ENCODE peak calls at places on chromosomes 3 and 15, in ten cellular contexts. One of them, this sample, is unnamed. For H3K27me3, the result is how much of the 10 kb centered on the place peaks cover.

GRCh38 chr3:139261754-139262632 is 81.8 kb upstream of the MRPS22 start:
- DNase-seq in pancreas: no peak
- DNase-seq in right lobe of liver: no peak
- DNase-seq in foreskin keratinocyte: no peak
- DNase-seq in mammary epithelial cell: no peak
- DNase-seq in fibroblast of lung: no peak
- DNase-seq in WERI-Rb-1: no peak
- DNase-seq in dorsolateral prefrontal cortex: no peak
- DNase-seq in tibial artery: no peak
- DNase-seq in astrocyte: no peak
- DNase-seq in this sample: no peak

GRCh38 chr15:70762469-70763119 is 764 bp downstream of the UACA start:
- DNase-seq in mammary epithelial cell: peak
- DNase-seq in fibroblast of lung: peak
- DNase-seq in pancreas: peak
- DNase-seq in dorsolateral prefrontal cortex: no peak
- DNase-seq in right lobe of liver: peak
- DNase-seq in WERI-Rb-1: peak
- DNase-seq in foreskin keratinocyte: no peak
- DNase-seq in astrocyte: peak
- DNase-seq in tibial artery: peak
- DNase-seq in this sample: peak

GRCh38 chr3:143207338-143207961 is 87.9 kb downstream of the CHST2 start:
- DNase-seq in pancreas: no peak
- DNase-seq in dorsolateral prefrontal cortex: no peak
- DNase-seq in mammary epithelial cell: peak
- DNase-seq in fibroblast of lung: peak
- DNase-seq in WERI-Rb-1: no peak
- DNase-seq in tibial artery: no peak
- DNase-seq in astrocyte: peak
- DNase-seq in foreskin keratinocyte: no peak
- DNase-seq in right lobe of liver: no peak
- DNase-seq in this sample: no peak

GRCh38 chr3:143885803-143886427 is 37.6 kb upstream of the SLC9A9 start:
- DNase-seq in fibroblast of lung: peak
- DNase-seq in WERI-Rb-1: peak
- DNase-seq in astrocyte: no peak
- DNase-seq in tibial artery: no peak
- DNase-seq in pancreas: no peak
- DNase-seq in right lobe of liver: no peak
- DNase-seq in mammary epithelial cell: peak
- DNase-seq in dorsolateral prefrontal cortex: peak
- DNase-seq in foreskin keratinocyte: no peak
- DNase-seq in this sample: no peak

GRCh38 chr3:160544837-160545236 is 20.5 kb downstream of the KPNA4 start:
- DNase-seq in astrocyte: peak
- DNase-seq in foreskin keratinocyte: no peak
- DNase-seq in tibial artery: no peak
- DNase-seq in right lobe of liver: no peak
- DNase-seq in pancreas: no peak
- DNase-seq in fibroblast of lung: peak
- DNase-seq in mammary epithelial cell: no peak
- DNase-seq in dorsolateral prefrontal cortex: no peak
- DNase-seq in WERI-Rb-1: no peak
- DNase-seq in this sample: no peak

GRCh38 chr3:32945136-32945535 is 6.3 kb upstream of the CCR4 start:
- DNase-seq in WERI-Rb-1: no peak
- DNase-seq in pancreas: no peak
- DNase-seq in foreskin keratinocyte: peak
- DNase-seq in right lobe of liver: no peak
- DNase-seq in astrocyte: peak
- DNase-seq in fibroblast of lung: peak
- DNase-seq in mammary epithelial cell: peak
- DNase-seq in tibial artery: no peak
- DNase-seq in dorsolateral prefrontal cortex: no peak
- DNase-seq in this sample: no peak

GRCh38 chr3:137066092-137066491 is 108.3 kb downstream of the IL20RB start:
- DNase-seq in foreskin keratinocyte: no peak
- DNase-seq in pancreas: no peak
- DNase-seq in mammary epithelial cell: no peak
- DNase-seq in dorsolateral prefrontal cortex: no peak
- DNase-seq in WERI-Rb-1: no peak
- DNase-seq in right lobe of liver: no peak
- DNase-seq in astrocyte: no peak
- DNase-seq in fibroblast of lung: no peak
- DNase-seq in tibial artery: no peak
- DNase-seq in this sample: no peak

GRCh38 chr3:16182183-16182582 is 7.7 kb downstream of the GALNT15 start:
- DNase-seq in foreskin keratinocyte: no peak
- DNase-seq in mammary epithelial cell: no peak
- DNase-seq in right lobe of liver: no peak
- DNase-seq in fibroblast of lung: peak
- DNase-seq in WERI-Rb-1: no peak
- DNase-seq in astrocyte: peak
- DNase-seq in tibial artery: peak
- DNase-seq in dorsolateral prefrontal cortex: no peak
- DNase-seq in pancreas: no peak
- DNase-seq in this sample: no peak

GRCh38 chr3:118436863-118437262 is 597.8 kb downstream of the IGSF11 start:
- DNase-seq in pancreas: no peak
- DNase-seq in foreskin keratinocyte: no peak
- DNase-seq in fibroblast of lung: no peak
- DNase-seq in mammary epithelial cell: no peak
- DNase-seq in right lobe of liver: no peak
- DNase-seq in WERI-Rb-1: no peak
- DNase-seq in dorsolateral prefrontal cortex: no peak
- DNase-seq in astrocyte: no peak
- DNase-seq in tibial artery: no peak
- DNase-seq in this sample: no peak

GRCh38 chr3:185549111-185549510 is 3.3 kb downstream of the LIPH start:
- DNase-seq in foreskin keratinocyte: peak
- DNase-seq in right lobe of liver: no peak
- DNase-seq in tibial artery: peak
- DNase-seq in mammary epithelial cell: peak
- DNase-seq in WERI-Rb-1: no peak
- DNase-seq in astrocyte: peak
- DNase-seq in fibroblast of lung: peak
- DNase-seq in dorsolateral prefrontal cortex: peak
- DNase-seq in pancreas: peak
- DNase-seq in this sample: peak

GRCh38 chr3:46097691-46098241 is 70.5 kb upstream of the XCR1 start:
- DNase-seq in mammary epithelial cell: no peak
- DNase-seq in WERI-Rb-1: no peak
- DNase-seq in fibroblast of lung: no peak
- DNase-seq in tibial artery: peak
- DNase-seq in dorsolateral prefrontal cortex: no peak
- DNase-seq in right lobe of liver: no peak
- DNase-seq in astrocyte: no peak
- DNase-seq in pancreas: no peak
- DNase-seq in foreskin keratinocyte: no peak
- DNase-seq in this sample: no peak

GRCh38 chr3:53588122-53588521 is 93.7 kb downstream of the CACNA1D start:
- DNase-seq in astrocyte: no peak
- DNase-seq in fibroblast of lung: no peak
- DNase-seq in tibial artery: no peak
- DNase-seq in pancreas: no peak
- DNase-seq in foreskin keratinocyte: peak
- DNase-seq in right lobe of liver: no peak
- DNase-seq in WERI-Rb-1: no peak
- DNase-seq in mammary epithelial cell: peak
- DNase-seq in dorsolateral prefrontal cortex: no peak
- DNase-seq in this sample: no peak

GRCh38 chr3:121942116-121942786 is 48.0 kb downstream of the SLC15A2 start:
- DNase-seq in pancreas: peak
- DNase-seq in dorsolateral prefrontal cortex: no peak
- DNase-seq in WERI-Rb-1: no peak
- DNase-seq in astrocyte: no peak
- DNase-seq in fibroblast of lung: no peak
- DNase-seq in right lobe of liver: no peak
- DNase-seq in tibial artery: no peak
- DNase-seq in foreskin keratinocyte: peak
- DNase-seq in mammary epithelial cell: peak
- DNase-seq in this sample: no peak

GRCh38 chr3:142735462-142735861 is 11.6 kb downstream of the TRPC1 start:
- DNase-seq in foreskin keratinocyte: no peak
- DNase-seq in fibroblast of lung: no peak
- DNase-seq in WERI-Rb-1: peak
- DNase-seq in astrocyte: no peak
- DNase-seq in mammary epithelial cell: no peak
- DNase-seq in right lobe of liver: no peak
- DNase-seq in tibial artery: no peak
- DNase-seq in pancreas: no peak
- DNase-seq in dorsolateral prefrontal cortex: no peak
- DNase-seq in this sample: no peak

GRCh38 chr15:91855684-91856553 is 2.4 kb downstream of the SLCO3A1 start:
- DNase-seq in astrocyte: no peak
- DNase-seq in right lobe of liver: no peak
- DNase-seq in fibroblast of lung: no peak
- DNase-seq in tibial artery: no peak
- DNase-seq in mammary epithelial cell: peak
- DNase-seq in dorsolateral prefrontal cortex: peak
- DNase-seq in foreskin keratinocyte: no peak
- DNase-seq in WERI-Rb-1: peak
- DNase-seq in pancreas: no peak
- DNase-seq in this sample: no peak

GRCh38 chr3:64489361-64490044 is 198.3 kb downstream of the ADAMTS9 start:
- DNase-seq in mammary epithelial cell: peak
- DNase-seq in fibroblast of lung: peak
- DNase-seq in pancreas: peak
- DNase-seq in dorsolateral prefrontal cortex: no peak
- DNase-seq in WERI-Rb-1: peak
- DNase-seq in astrocyte: peak
- DNase-seq in right lobe of liver: no peak
- DNase-seq in tibial artery: no peak
- DNase-seq in foreskin keratinocyte: no peak
- DNase-seq in this sample: peak

GRCh38 chr15:100528833-100529428 is at the start of gene CERS3:
- DNase-seq in astrocyte: no peak
- DNase-seq in fibroblast of lung: no peak
- DNase-seq in right lobe of liver: no peak
- DNase-seq in tibial artery: no peak
- DNase-seq in mammary epithelial cell: peak
- DNase-seq in pancreas: no peak
- DNase-seq in dorsolateral prefrontal cortex: no peak
- DNase-seq in WERI-Rb-1: no peak
- DNase-seq in foreskin keratinocyte: peak
- DNase-seq in this sample: no peak

GRCh38 chr3:195117978-195118581 is 152.9 kb downstream of the XXYLT1 start:
- DNase-seq in tibial artery: no peak
- DNase-seq in astrocyte: no peak
- DNase-seq in pancreas: no peak
- DNase-seq in dorsolateral prefrontal cortex: no peak
- DNase-seq in right lobe of liver: no peak
- DNase-seq in fibroblast of lung: peak
- DNase-seq in WERI-Rb-1: no peak
- DNase-seq in foreskin keratinocyte: no peak
- DNase-seq in mammary epithelial cell: peak
- DNase-seq in this sample: no peak
- H3K27ac ChIP-seq in tibial artery: no peak
- H3K27ac ChIP-seq in astrocyte: peak
- H3K27ac ChIP-seq in pancreas: no peak
- H3K27ac ChIP-seq in dorsolateral prefrontal cortex: no peak
- H3K27ac ChIP-seq in right lobe of liver: no peak
- H3K27ac ChIP-seq in fibroblast of lung: no peak
- H3K27ac ChIP-seq in WERI-Rb-1: no peak
- H3K27ac ChIP-seq in foreskin keratinocyte: no peak
- H3K27ac ChIP-seq in mammary epithelial cell: no peak
- H3K27ac ChIP-seq in this sample: peak

GRCh38 chr3:38653685-38654537 is 4.4 kb upstream of the SCN5A start:
- DNase-seq in foreskin keratinocyte: no peak
- DNase-seq in mammary epithelial cell: no peak
- DNase-seq in pancreas: no peak
- DNase-seq in WERI-Rb-1: no peak
- DNase-seq in fibroblast of lung: no peak
- DNase-seq in tibial artery: no peak
- DNase-seq in right lobe of liver: no peak
- DNase-seq in dorsolateral prefrontal cortex: no peak
- DNase-seq in astrocyte: no peak
- DNase-seq in this sample: no peak

GRCh38 chr3:38651153-38651789 is 1.8 kb upstream of the SCN5A start:
- DNase-seq in astrocyte: no peak
- DNase-seq in WERI-Rb-1: peak
- DNase-seq in mammary epithelial cell: peak
- DNase-seq in fibroblast of lung: peak
- DNase-seq in right lobe of liver: peak
- DNase-seq in pancreas: peak
- DNase-seq in tibial artery: peak
- DNase-seq in foreskin keratinocyte: no peak
- DNase-seq in dorsolateral prefrontal cortex: peak
- DNase-seq in this sample: peak

GRCh38 chr3:38650248-38650940 is 907 bp upstream of the SCN5A start:
- DNase-seq in tibial artery: no peak
- DNase-seq in dorsolateral prefrontal cortex: no peak
- DNase-seq in astrocyte: no peak
- DNase-seq in mammary epithelial cell: no peak
- DNase-seq in foreskin keratinocyte: no peak
- DNase-seq in WERI-Rb-1: no peak
- DNase-seq in right lobe of liver: no peak
- DNase-seq in pancreas: no peak
- DNase-seq in fibroblast of lung: no peak
- DNase-seq in this sample: no peak

GRCh38 chr3:38655708-38656300 is 6.3 kb upstream of the SCN5A start:
- DNase-seq in astrocyte: peak
- DNase-seq in mammary epithelial cell: peak
- DNase-seq in foreskin keratinocyte: no peak
- DNase-seq in pancreas: no peak
- DNase-seq in tibial artery: no peak
- DNase-seq in dorsolateral prefrontal cortex: no peak
- DNase-seq in fibroblast of lung: peak
- DNase-seq in right lobe of liver: no peak
- DNase-seq in WERI-Rb-1: peak
- DNase-seq in this sample: no peak

GRCh38 chr3:38652934-38653333 is 3.4 kb upstream of the SCN5A start:
- DNase-seq in astrocyte: no peak
- DNase-seq in pancreas: no peak
- DNase-seq in WERI-Rb-1: no peak
- DNase-seq in fibroblast of lung: no peak
- DNase-seq in tibial artery: no peak
- DNase-seq in dorsolateral prefrontal cortex: no peak
- DNase-seq in right lobe of liver: no peak
- DNase-seq in mammary epithelial cell: no peak
- DNase-seq in foreskin keratinocyte: no peak
- DNase-seq in this sample: no peak
- H3K27me3 ChIP-seq in astrocyte: half or more
- H3K27me3 ChIP-seq in pancreas: under half
- H3K27me3 ChIP-seq in WERI-Rb-1: under half
- H3K27me3 ChIP-seq in fibroblast of lung: under half
- H3K27me3 ChIP-seq in tibial artery: under half
- H3K27me3 ChIP-seq in dorsolateral prefrontal cortex: half or more
- H3K27me3 ChIP-seq in right lobe of liver: under half
- H3K27me3 ChIP-seq in mammary epithelial cell: under half
- H3K27me3 ChIP-seq in foreskin keratinocyte: under half
- H3K27me3 ChIP-seq in this sample: under half

GRCh38 chr3:51786247-51786646 is 7.2 kb upstream of the IQCF6 start:
- DNase-seq in WERI-Rb-1: no peak
- DNase-seq in tibial artery: no peak
- DNase-seq in astrocyte: no peak
- DNase-seq in fibroblast of lung: no peak
- DNase-seq in foreskin keratinocyte: no peak
- DNase-seq in mammary epithelial cell: no peak
- DNase-seq in pancreas: no peak
- DNase-seq in dorsolateral prefrontal cortex: no peak
- DNase-seq in right lobe of liver: no peak
- DNase-seq in this sample: no peak
- H3K27ac ChIP-seq in WERI-Rb-1: no peak
- H3K27ac ChIP-seq in tibial artery: no peak
- H3K27ac ChIP-seq in astrocyte: no peak
- H3K27ac ChIP-seq in fibroblast of lung: no peak
- H3K27ac ChIP-seq in foreskin keratinocyte: no peak
- H3K27ac ChIP-seq in mammary epithelial cell: no peak
- H3K27ac ChIP-seq in pancreas: no peak
- H3K27ac ChIP-seq in dorsolateral prefrontal cortex: no peak
- H3K27ac ChIP-seq in right lobe of liver: no peak
- H3K27ac ChIP-seq in this sample: no peak

GRCh38 chr3:128555881-128556280 is 62.9 kb upstream of the GATA2 start:
- DNase-seq in foreskin keratinocyte: no peak
- DNase-seq in mammary epithelial cell: no peak
- DNase-seq in dorsolateral prefrontal cortex: no peak
- DNase-seq in tibial artery: no peak
- DNase-seq in pancreas: no peak
- DNase-seq in WERI-Rb-1: no peak
- DNase-seq in right lobe of liver: no peak
- DNase-seq in fibroblast of lung: no peak
- DNase-seq in astrocyte: no peak
- DNase-seq in this sample: no peak
- H3K27me3 ChIP-seq in foreskin keratinocyte: half or more
- H3K27me3 ChIP-seq in mammary epithelial cell: under half
- H3K27me3 ChIP-seq in dorsolateral prefrontal cortex: under half
- H3K27me3 ChIP-seq in tibial artery: under half
- H3K27me3 ChIP-seq in pancreas: under half
- H3K27me3 ChIP-seq in WERI-Rb-1: under half
- H3K27me3 ChIP-seq in right lobe of liver: under half
- H3K27me3 ChIP-seq in fibroblast of lung: under half
- H3K27me3 ChIP-seq in astrocyte: under half
- H3K27me3 ChIP-seq in this sample: under half